ENCODE peak calls at places on chromosomes 11 and 22, in eight cellular contexts. I, P, M, G, W, H, Z and K are unnamed samples.

GRCh38 chr11:75268626-75269366 is 28.2 kb downstream of the TPBGL start:
- DNase-seq in I (no peak), P (no peak), M (no peak), G (peak; percentile 6), W (no peak), H (no peak), Z (no peak), K (no peak)

GRCh38 chr11:31397239-31397834 is 27.7 kb downstream of the DNAJC24 start:
- DNase-seq in I (peak; percentile 6), P (no peak), M (no peak), G (no peak), W (no peak), H (no peak), Z (no peak), K (no peak)

GRCh38 chr22:19495562-19496323 is 16.0 kb downstream of the CDC45 start:
- DNase-seq in I (no peak), P (no peak), M (no peak), G (no peak), W (no peak), H (no peak), Z (no peak), K (no peak)

GRCh38 chr11:59552844-59553243 is 41.5 kb downstream of the OR4D9 start:
- DNase-seq in I (no peak), P (no peak), M (no peak), G (no peak), W (no peak), H (no peak), Z (no peak), K (no peak)

GRCh38 chr11:102560555-102561011 is 30.0 kb upstream of the MMP7 start:
- DNase-seq in I (no peak), P (peak; percentile 73), M (no peak), G (no peak), W (no peak), H (peak; percentile 85), Z (no peak), K (no peak)

GRCh38 chr11:96037267-96037990 is 113.5 kb upstream of the MTMR2 start:
- DNase-seq in I (no peak), P (no peak), M (no peak), G (no peak), W (no peak), H (no peak), Z (peak; percentile 19), K (peak; percentile 32)

GRCh38 chr11:46309669-46310288 is 32.3 kb downstream of the CREB3L1 start:
- DNase-seq in I (no peak), P (no peak), M (peak; percentile 48), G (no peak), W (no peak), H (no peak), Z (no peak), K (peak; percentile 36)

GRCh38 chr11:45921561-45922424 is 663 bp upstream of the LARGE2 start:
- DNase-seq in I (peak; percentile 76), P (no peak), M (no peak), G (no peak), W (no peak), H (peak; percentile 71), Z (peak; percentile 68), K (peak; percentile 84)

GRCh38 chr11:61384271-61385242 is 7.8 kb upstream of the TMEM216 start:
- DNase-seq in I (no peak), P (no peak), M (no peak), G (peak; percentile 22), W (no peak), H (no peak), Z (no peak), K (no peak)

GRCh38 chr11:118000850-118001228 is 14.6 kb downstream of the IL10RA start:
- DNase-seq in I (no peak), P (no peak), M (no peak), G (no peak), W (no peak), H (no peak), Z (no peak), K (no peak)

GRCh38 chr11:64089915-64090810 is 54.4 kb downstream of the FLRT1 start:
- DNase-seq in I (no peak), P (no peak), M (no peak), G (no peak), W (no peak), H (no peak), Z (no peak), K (no peak)

GRCh38 chr11:63920870-63921417 is 4.0 kb upstream of the RCOR2 start:
- DNase-seq in I (no peak), P (no peak), M (no peak), G (peak; percentile 68), W (no peak), H (no peak), Z (peak; percentile 83), K (no peak)

GRCh38 chr11:98568011-98568410 is 452.7 kb upstream of the CNTN5 start:
- DNase-seq in I (no peak), P (no peak), M (no peak), G (no peak), W (no peak), H (no peak), Z (no peak), K (no peak)

GRCh38 chr22:23237841-23238240 is 57.5 kb downstream of the BCR start:
- DNase-seq in I (no peak), P (no peak), M (no peak), G (no peak), W (no peak), H (no peak), Z (no peak), K (no peak)

GRCh38 chr11:113675003-113675471 is 31.1 kb downstream of the TMPRSS5 start:
- DNase-seq in I (no peak), P (peak; percentile 24), M (no peak), G (no peak), W (no peak), H (no peak), Z (no peak), K (no peak)

GRCh38 chr22:44719586-44720368 is 17.8 kb downstream of the PRR5 start:
- DNase-seq in I (no peak), P (no peak), M (no peak), G (no peak), W (no peak), H (no peak), Z (no peak), K (no peak)

GRCh38 chr22:44616882-44617655 is 84.9 kb upstream of the PRR5 start:
- DNase-seq in I (no peak), P (no peak), M (no peak), G (no peak), W (no peak), H (no peak), Z (no peak), K (no peak)

GRCh38 chr22:50438305-50439275 is 36.2 kb downstream of the SBF1 start:
- DNase-seq in I (no peak), P (peak; percentile 9), M (no peak), G (no peak), W (no peak), H (no peak), Z (no peak), K (no peak)

GRCh38 chr11:125380756-125381445 is 115.2 kb downstream of the FEZ1 start:
- DNase-seq in I (no peak), P (no peak), M (no peak), G (no peak), W (no peak), H (no peak), Z (no peak), K (no peak)

GRCh38 chr11:12243511-12243910 is 133.1 kb downstream of the MICAL2 start:
- DNase-seq in I (no peak), P (no peak), M (no peak), G (no peak), W (no peak), H (no peak), Z (no peak), K (no peak)

DNA sequence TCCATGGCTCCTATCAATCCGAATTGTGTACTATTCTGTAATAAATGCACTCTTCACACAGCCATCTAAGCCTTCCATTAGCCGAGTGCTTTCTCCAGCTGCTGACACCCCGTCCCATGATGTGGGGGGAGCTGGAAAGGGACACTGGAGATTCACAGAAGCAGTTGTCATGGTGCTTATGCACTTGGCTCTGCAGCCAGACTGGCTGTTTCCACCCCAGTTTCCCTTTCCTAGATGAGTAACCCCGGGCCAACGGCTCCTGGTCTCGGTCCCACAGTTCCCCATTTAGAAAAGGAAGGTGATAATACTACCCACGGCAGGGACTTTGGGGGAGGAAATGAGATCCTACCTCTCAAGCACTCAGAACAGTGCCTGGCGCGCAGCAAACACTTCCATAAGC is 244.9 kb upstream of the SYN3 start:
- DNase-seq in I (no peak), P (no peak), M (no peak), G (no peak), W (no peak), H (no peak), Z (no peak), K (no peak)
- TF ChIP-seq CTCF in I (no peak), P (no peak), M (no peak), G (no peak), W (no peak), H (no peak), Z (no peak), K (no peak)

GRCh38 chr22:39250838-39251237 is 6.1 kb upstream of the PDGFB start:
- DNase-seq in I (no peak), P (no peak), M (no peak), G (no peak), W (no peak), H (no peak), Z (no peak), K (no peak)
- TF ChIP-seq CTCF in I (no peak), P (no peak), M (no peak), G (no peak), W (no peak), H (no peak), Z (no peak), K (no peak)

GRCh38 chr11:126874831-126875230 is 125.7 kb downstream of the KIRREL3 start:
- DNase-seq in I (no peak), P (no peak), M (no peak), G (no peak), W (no peak), H (no peak), Z (no peak), K (no peak)
- TF ChIP-seq CTCF in I (peak; percentile 29), P (peak; percentile 41), M (peak; percentile 15), G (no peak), W (no peak), H (no peak), Z (no peak), K (no peak)

DNA sequence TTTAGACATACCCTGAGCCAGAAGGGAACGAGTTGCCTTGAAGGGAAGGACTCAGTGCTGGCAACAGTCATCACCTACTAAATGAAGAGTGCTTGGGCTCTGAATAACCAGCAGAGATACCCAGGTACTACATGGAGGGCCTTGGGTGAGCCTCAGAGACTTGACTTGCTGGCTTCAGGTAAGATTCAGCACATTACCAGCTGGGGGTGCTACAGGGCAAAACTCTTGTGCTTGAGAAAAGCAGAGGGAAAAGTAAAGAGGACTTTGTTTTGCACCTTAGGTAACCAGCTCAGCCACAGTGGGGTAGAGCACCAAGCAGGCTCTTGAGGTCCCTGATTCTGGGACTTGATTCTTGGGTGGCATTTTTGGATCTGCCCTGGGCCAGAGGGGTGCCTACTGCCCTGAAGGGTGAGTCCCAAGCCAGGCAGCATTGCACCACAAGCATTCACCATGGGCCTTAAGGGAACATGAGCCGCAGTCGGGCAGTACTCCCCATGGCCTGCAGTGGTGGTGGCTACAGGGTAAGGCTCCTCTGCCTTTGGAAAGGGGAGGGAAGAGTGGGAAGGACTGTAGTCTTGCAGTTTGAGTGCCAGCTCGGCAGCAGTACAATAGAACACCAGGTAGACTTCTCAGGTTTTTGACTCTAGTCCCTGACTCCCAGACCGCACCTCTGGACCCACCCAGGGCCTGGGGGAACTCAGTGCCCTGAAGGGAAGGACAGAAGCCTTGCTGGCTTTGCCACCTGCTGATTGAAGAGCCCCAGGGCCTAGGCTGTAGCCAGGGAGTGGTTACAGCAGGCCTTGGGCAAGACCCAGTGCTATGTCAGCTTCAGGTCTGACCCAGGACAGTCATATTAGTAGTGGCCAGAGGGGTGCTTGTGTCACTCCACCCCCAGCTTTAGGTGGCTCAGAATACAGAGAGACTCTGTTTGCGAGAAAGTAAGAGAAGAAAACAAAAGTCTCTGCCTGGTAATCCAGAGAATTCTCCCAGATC is 22.7 kb upstream of the PLEKHA7 start:
- DNase-seq in I (no peak), P (no peak), M (peak; percentile 7), G (no peak), W (no peak), H (no peak), Z (no peak), K (peak; percentile 51)
- TF ChIP-seq CTCF in I (no peak), P (peak; percentile 34), M (peak; percentile 54), G (no peak), W (no peak), H (no peak), Z (no peak), K (peak; percentile 36)